ENCODE peak calls at places on chromosomes 3 and 15, in seven cellular contexts. D is ovary, W is tibial nerve, A is stomach, P is HepG2, N is K562, S is suprapubic skin. X is an unnamed sample.

GRCh38 chr3:120264963-120265362 is 20.1 kb downstream of the GPR156 start:
- DNase-seq in D (no peak), A (no peak), W (no peak), P (no peak), N (no peak), S (no peak), X (no peak)

GRCh38 chr3:98512576-98512975 is 10.1 kb downstream of the CLDND1 start:
- DNase-seq in N (no peak), A (no peak), P (no peak), D (no peak), S (no peak), W (no peak), X (no peak)

GRCh38 chr3:23594897-23595670 is 210.7 kb upstream of the UBE2E1 start:
- DNase-seq in D (no peak), P (no peak), S (no peak), N (no peak), A (no peak), W (no peak), X (no peak)

GRCh38 chr15:36951747-36952247 is 148.6 kb downstream of the MEIS2 start:
- DNase-seq in A (no peak), N (no peak), D (no peak), S (no peak), P (no peak), W (no peak), X (no peak)

GRCh38 chr3:159260049-159260662 is 458.3 kb downstream of the MFSD1 start:
- DNase-seq in N (peak), D (peak), S (no peak), P (peak), W (no peak), A (no peak), X (peak)

GRCh38 chr15:41543521-41543870 is 561 bp downstream of the RPAP1 start:
- DNase-seq in N (no peak), P (no peak), W (no peak), S (no peak), A (no peak), D (no peak), X (no peak)

GRCh38 chr15:31401282-31401681 is 74.6 kb downstream of the KLF13 start:
- DNase-seq in P (no peak), S (no peak), A (no peak), D (no peak), W (no peak), N (no peak), X (no peak)

GRCh38 chr3:31943041-31943440 is 38.0 kb downstream of the OSBPL10 start:
- DNase-seq in A (no peak), P (no peak), D (no peak), W (no peak), S (no peak), N (no peak), X (no peak)

GRCh38 chr3:101065962-101066361 is 72.7 kb upstream of the ABI3BP start:
- DNase-seq in N (no peak), D (no peak), A (no peak), P (peak), S (no peak), W (no peak), X (no peak)

GRCh38 chr3:80785875-80786274 is 975.6 kb downstream of the GBE1 start:
- DNase-seq in A (no peak), D (no peak), P (no peak), N (no peak), S (no peak), W (no peak), X (no peak)

GRCh38 chr3:120560304-120561250 is 35.6 kb upstream of the NDUFB4 start:
- DNase-seq in S (no peak), A (no peak), D (no peak), W (no peak), N (no peak), P (no peak), X (no peak)

GRCh38 chr15:35305906-35306305 is 220.8 kb upstream of the NANOGP8 start:
- DNase-seq in P (no peak), W (no peak), D (no peak), S (no peak), N (no peak), A (no peak), X (no peak)

GRCh38 chr3:130345487-130346079 is at the start of gene COL6A5:
- DNase-seq in P (no peak), N (peak), W (no peak), A (no peak), S (no peak), D (no peak), X (no peak)

GRCh38 chr3:160185711-160186110 is 39.5 kb upstream of the C3orf80 start:
- DNase-seq in N (no peak), S (no peak), D (no peak), A (peak), P (no peak), W (no peak), X (no peak)

GRCh38 chr15:73985101-73985873 is 6.8 kb downstream of the STOML1 start:
- DNase-seq in A (no peak), W (no peak), S (no peak), P (no peak), D (no peak), N (no peak), X (peak)

GRCh38 chr3:24195504-24196230 is 250.6 kb downstream of the NR1D2 start:
- DNase-seq in P (no peak), A (no peak), S (no peak), D (no peak), W (no peak), N (no peak), X (no peak)

GRCh38 chr3:127970966-127971592 is 56.0 kb downstream of the KBTBD12 start:
- DNase-seq in S (no peak), A (no peak), P (peak), D (no peak), N (no peak), W (no peak), X (peak)

GRCh38 chr3:161821591-161821990 is 325.0 kb downstream of the OTOL1 start:
- DNase-seq in D (no peak), W (no peak), S (no peak), A (no peak), P (no peak), N (no peak), X (no peak)

GRCh38 chr3:14834121-14834520 is 15.4 kb downstream of the FGD5 start:
- DNase-seq in N (no peak), P (no peak), W (no peak), S (no peak), D (no peak), A (no peak), X (no peak)

GRCh38 chr3:119600732-119601131 is 3.0 kb downstream of the PLA1A start:
- DNase-seq in N (peak), P (no peak), S (peak), W (no peak), A (no peak), D (no peak), X (no peak)

GRCh38 chr3:166263460-166263859 is 426.2 kb upstream of the BCHE start:
- DNase-seq in S (no peak), W (no peak), P (no peak), A (no peak), D (no peak), N (no peak), X (no peak)

GRCh38 chr15:94174399-94174802 is 57.0 kb upstream of the MCTP2 start:
- DNase-seq in N (no peak), A (no peak), S (no peak), D (no peak), P (no peak), W (no peak), X (no peak)

DNA sequence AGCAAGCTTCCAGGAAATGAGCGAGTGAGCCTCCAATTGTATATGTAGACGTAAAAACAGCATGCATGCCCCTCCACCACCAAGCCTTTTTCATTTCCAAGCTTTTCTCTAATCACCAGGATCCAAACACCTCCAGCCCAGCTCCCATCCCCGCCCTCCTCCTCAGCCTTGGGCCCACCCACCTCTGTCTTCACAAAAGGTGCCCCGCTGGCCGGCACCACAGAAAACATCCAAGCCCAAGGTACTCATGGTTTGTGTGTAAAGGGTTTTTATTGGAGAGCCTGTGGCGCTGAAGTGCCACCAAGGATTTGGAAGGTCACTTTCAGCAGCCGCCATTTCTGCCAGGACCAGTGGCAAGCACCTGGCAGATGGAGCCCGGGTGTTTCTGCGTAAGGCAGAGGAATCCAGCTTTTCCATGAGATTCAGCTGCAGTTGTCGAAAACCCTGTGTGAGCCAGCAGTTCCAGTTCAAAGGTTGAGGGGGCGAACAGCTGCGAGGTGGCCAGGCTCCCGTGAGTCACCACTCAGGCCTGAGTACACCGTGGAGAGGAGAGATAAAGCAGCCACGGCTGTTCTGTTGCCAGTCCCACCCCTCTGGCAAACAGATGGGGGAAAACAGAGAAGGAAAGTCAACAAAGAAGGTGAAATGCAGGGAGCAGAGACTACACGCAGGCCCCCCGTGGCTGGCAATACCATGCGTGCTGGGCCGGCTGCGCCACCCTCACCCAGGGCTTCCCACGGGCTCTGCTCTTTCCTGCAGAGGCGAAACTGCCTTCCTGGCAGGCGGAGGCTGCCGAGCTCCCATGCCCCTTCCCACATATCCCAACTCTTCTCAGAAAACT is 38.2 kb downstream of the FAM174B start:
- DNase-seq in P (peak), A (peak), S (peak), D (peak), N (peak), W (peak), X (peak)
- H3K27ac ChIP-seq in P (no peak), A (peak), S (no peak), D (peak), N (peak), W (peak), X (peak)

GRCh38 chr3:4493931-4494806 is 1.0 kb downstream of the ITPR1 start:
- DNase-seq in S (no peak), D (peak), P (no peak), A (no peak), W (no peak), N (no peak), X (peak)
- TF ChIP-seq EP300 in S (no peak), D (no peak), P (no peak), A (no peak), W (no peak), N (no peak), X (no peak)

GRCh38 chr3:20072422-20072821 is 32.2 kb downstream of the KAT2B start:
- DNase-seq in W (no peak), P (peak), N (no peak), D (no peak), A (no peak), S (no peak), X (no peak)

GRCh38 chr3:20073068-20073467 is 32.8 kb downstream of the KAT2B start:
- DNase-seq in N (no peak), W (no peak), S (no peak), D (no peak), P (no peak), A (no peak), X (no peak)

GRCh38 chr3:20074226-20075063 is 34.2 kb downstream of the KAT2B start:
- DNase-seq in S (no peak), A (no peak), P (no peak), D (no peak), N (no peak), W (no peak), X (no peak)

GRCh38 chr3:20075197-20075596 is 35.0 kb downstream of the KAT2B start:
- DNase-seq in D (no peak), W (no peak), A (no peak), P (no peak), S (no peak), N (no peak), X (no peak)

DNA sequence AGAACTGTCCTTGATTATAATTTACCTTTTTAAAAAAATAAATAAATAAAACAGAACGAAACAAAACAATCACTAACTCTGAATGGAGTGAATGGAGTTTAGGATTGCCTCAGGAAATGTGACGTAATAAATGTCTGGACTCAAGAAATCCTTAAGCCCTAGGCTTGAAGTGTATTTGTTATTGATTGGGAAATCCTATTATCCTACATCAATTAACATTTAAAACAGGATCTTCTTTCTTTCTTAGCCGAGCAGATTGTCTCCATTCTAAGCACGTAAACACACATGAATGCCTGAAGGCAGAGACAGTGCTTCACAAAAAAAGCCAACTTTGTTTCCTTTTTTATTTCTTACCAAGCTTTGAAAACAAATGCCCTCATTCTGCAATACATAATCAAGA is 33.4 kb downstream of the KAT2B start:
- DNase-seq in N (no peak), D (no peak), S (no peak), W (no peak), A (no peak), P (no peak), X (no peak)
- H3K27ac ChIP-seq in N (no peak), D (no peak), S (no peak), W (peak), A (no peak), P (no peak), X (no peak)

GRCh38 chr3:38164136-38164965 is 986 bp upstream of the OXSR1 start:
- DNase-seq in S (no peak), N (no peak), A (no peak), W (no peak), D (peak), P (no peak), X (peak)

GRCh38 chr3:38163117-38163870 is 2.0 kb upstream of the OXSR1 start:
- DNase-seq in D (no peak), W (no peak), S (no peak), A (no peak), P (peak), N (peak), X (no peak)

GRCh38 chr3:38165722-38166387 is 518 bp downstream of the OXSR1 start:
- DNase-seq in S (no peak), N (no peak), A (no peak), P (peak), W (peak), D (peak), X (no peak)

GRCh38 chr3:38168151-38168987 is 3.0 kb downstream of the OXSR1 start:
- DNase-seq in A (no peak), P (no peak), S (no peak), N (no peak), D (no peak), W (no peak), X (no peak)

DNA sequence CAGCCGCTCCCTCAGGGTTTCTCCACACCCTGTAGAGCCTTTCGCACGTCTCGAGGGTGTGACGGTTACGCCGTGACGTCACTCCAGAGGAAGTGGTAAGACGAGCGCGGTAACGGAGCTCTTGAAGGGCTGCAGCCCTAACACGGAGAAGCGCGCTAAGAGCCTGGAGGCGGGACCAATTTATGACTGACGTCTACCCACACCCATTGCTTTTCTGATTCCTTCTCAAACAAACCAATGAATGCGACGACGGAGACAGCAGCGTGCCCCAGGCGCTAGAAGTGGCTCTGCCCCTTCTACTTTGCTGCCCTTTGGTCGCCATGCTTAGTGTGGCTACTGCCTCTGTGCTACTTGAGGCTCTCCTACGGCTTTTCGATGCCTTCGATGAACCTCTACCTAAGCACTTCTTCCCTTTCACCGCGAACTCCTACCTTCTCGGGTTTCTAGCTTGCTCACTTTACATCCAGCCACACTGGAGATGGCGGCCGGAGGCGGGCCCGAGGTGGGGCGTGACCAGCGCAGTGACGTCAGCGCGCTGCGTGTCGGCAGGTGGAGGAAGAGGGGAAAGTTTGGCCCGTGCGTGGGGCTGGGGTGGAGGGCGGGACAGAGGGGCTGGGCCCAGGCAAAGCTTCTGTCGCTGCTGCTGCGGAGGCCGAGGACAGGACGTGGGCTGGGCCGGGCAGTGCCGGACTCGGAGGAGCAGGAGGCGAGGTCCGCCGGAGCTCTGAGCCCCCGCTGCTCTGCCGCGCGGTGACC is at the start of gene OXSR1:
- DNase-seq in N (peak), P (peak), A (peak), W (peak), D (peak), S (peak), X (peak)
- TF ChIP-seq EP300 in N (peak), P (no peak), A (no peak), W (peak), D (peak), S (no peak), X (peak)

GRCh38 chr15:40103124-40103858 is 5.4 kb downstream of the BMF start:
- DNase-seq in A (peak), N (no peak), W (peak), D (peak), S (peak), P (no peak), X (peak)
- H3K27ac ChIP-seq in A (peak), N (no peak), W (peak), D (peak), S (peak), P (no peak), X (peak)